ENCODE peak calls at places on chromosomes 13 and 19, in four cellular contexts. F is K562, H is HCT116, R is HepG2. C is an unnamed sample.

GRCh38 chr19:35266904-35267817 is 1.6 kb upstream of the USF2 start:
- DNase-seq in R (no peak), F (peak), H (no peak), C (no peak)

GRCh38 chr19:53962887-53963435 is at the start of gene CACNG8:
- DNase-seq in R (no peak), H (no peak), F (peak), C (no peak)

GRCh38 chr13:67493835-67494234 is 263.7 kb upstream of the PCDH9 start:
- DNase-seq in F (peak), R (no peak), H (no peak), C (no peak)

GRCh38 chr13:98181106-98181815 is 4.2 kb upstream of the RNF113B start:
- DNase-seq in F (no peak), H (no peak), R (no peak), C (no peak)

GRCh38 chr19:20351244-20351643 is 184.2 kb downstream of the ZNF486 start:
- DNase-seq in F (no peak), R (no peak), H (no peak), C (no peak)

GRCh38 chr13:90717451-90717936 is 630.0 kb upstream of the MIR17HG start:
- DNase-seq in H (peak), R (no peak), F (no peak), C (no peak)

GRCh38 chr19:41421973-41422372 is 5.2 kb downstream of the B3GNT8 start:
- DNase-seq in R (no peak), F (no peak), H (no peak), C (no peak)

GRCh38 chr13:33606692-33607091 is 211.3 kb upstream of the RFC3 start:
- DNase-seq in H (no peak), R (no peak), F (no peak), C (no peak)

GRCh38 chr13:35818577-35819165 is 312.5 kb downstream of the DCLK1 start:
- DNase-seq in H (peak), R (peak), F (peak), C (peak)

GRCh38 chr13:104436555-104436954 is 1370.3 kb upstream of the SLC10A2 start:
- DNase-seq in R (no peak), H (no peak), F (no peak), C (no peak)

GRCh38 chr13:47146991-47147783 is 250.3 kb upstream of the HTR2A start:
- DNase-seq in R (no peak), F (no peak), H (no peak), C (no peak)

GRCh38 chr13:44906758-44907157 is 82.5 kb downstream of the NUFIP1 start:
- DNase-seq in H (no peak), R (no peak), F (no peak), C (no peak)

GRCh38 chr13:114049626-114050101 is 75.8 kb upstream of the C13orf46 start:
- DNase-seq in R (no peak), F (no peak), H (no peak), C (no peak)

GRCh38 chr13:113982296-113982661 is 8.4 kb upstream of the C13orf46 start:
- DNase-seq in H (no peak), F (no peak), R (no peak), C (no peak)

GRCh38 chr19:51525731-51526130 is 5.7 kb downstream of the SIGLEC6 start:
- DNase-seq in H (no peak), F (peak), R (no peak), C (no peak)

GRCh38 chr19:49473868-49474544 is at the start of gene FLT3LG:
- DNase-seq in H (no peak), F (peak), R (peak), C (no peak)

GRCh38 chr13:26946675-26947342 is 186.2 kb upstream of the GPR12 start:
- DNase-seq in R (peak), F (peak), H (peak), C (peak)

GRCh38 chr19:49125025-49125731 is 5.8 kb downstream of the PPFIA3 start:
- DNase-seq in H (no peak), R (peak), F (no peak), C (no peak)

GRCh38 chr19:39362682-39363657 is 20.7 kb downstream of the SAMD4B start:
- DNase-seq in F (no peak), H (no peak), R (no peak), C (no peak)

GRCh38 chr19:16435238-16435911 is 36.4 kb downstream of the EPS15L1 start:
- DNase-seq in R (no peak), F (peak), H (no peak), C (no peak)

GRCh38 chr13:37225414-37226047 is 120.1 kb upstream of the CSNK1A1L start:
- DNase-seq in R (no peak), H (no peak), F (no peak), C (no peak)

GRCh38 chr19:7832781-7833180 is 2.8 kb downstream of the EVI5L start:
- DNase-seq in F (no peak), R (no peak), H (no peak), C (no peak)

GRCh38 chr13:109734002-109734785 is 52.2 kb downstream of the IRS2 start:
- DNase-seq in R (no peak), H (no peak), F (no peak), C (no peak)

GRCh38 chr19:36605839-36606478 is 846 bp downstream of the ZNF382 start:
- DNase-seq in H (no peak), R (no peak), F (no peak), C (no peak)

GRCh38 chr19:48975947-48976847 is 11.1 kb downstream of the FTL start:
- DNase-seq in H (no peak), F (peak), R (no peak), C (no peak)

DNA sequence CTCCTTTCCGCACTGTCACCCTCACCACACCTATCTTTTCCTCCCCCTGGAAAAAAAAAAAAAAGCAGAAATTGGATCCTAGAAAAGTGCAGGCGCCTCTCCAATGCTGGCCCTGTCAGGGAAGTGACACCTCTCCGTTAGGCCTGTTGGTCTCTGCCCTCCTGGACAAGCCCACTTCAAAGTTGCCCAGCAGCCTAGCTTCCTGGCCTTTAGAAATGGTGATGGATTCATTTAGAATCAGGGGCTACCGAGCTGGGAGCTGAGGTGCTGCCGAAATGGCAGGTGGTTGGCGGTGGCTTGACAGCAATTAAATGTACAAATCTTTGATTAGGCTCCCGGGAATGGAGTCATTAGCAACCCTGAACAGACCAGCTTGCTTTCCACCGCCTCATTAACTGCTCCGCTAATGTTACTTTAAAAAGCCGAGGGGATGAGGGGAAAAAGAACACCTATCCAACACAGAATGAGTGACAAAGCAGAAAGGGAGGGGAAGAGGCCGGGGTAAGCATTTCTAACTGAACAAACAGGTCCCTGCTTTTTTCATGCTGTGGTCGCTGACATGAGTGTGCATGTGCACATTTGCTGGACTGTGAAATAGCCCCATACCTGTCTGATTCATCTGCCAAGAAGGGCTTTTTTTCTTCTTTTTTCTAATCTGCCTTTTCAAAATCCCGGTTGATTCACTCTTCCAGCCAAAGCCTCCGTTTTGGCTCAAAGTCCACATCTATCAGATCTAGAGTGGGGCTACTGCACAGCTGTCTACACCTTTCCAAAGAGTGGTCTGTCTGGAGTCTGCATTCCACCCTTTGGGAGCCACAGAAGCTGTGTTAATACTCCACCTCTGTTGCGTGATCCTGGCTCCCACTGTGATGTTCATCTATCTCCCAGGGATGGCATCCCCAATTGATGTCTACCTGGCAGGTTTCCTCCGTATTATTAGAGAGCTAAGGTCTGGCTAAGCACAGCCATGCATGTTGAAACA is 431.9 kb downstream of the COG6 start:
- DNase-seq in F (no peak), H (no peak), R (peak), C (no peak)
- TF ChIP-seq TCF7L2 in F (no peak), H (no peak), R (no peak), C (no peak)

GRCh38 chr13:70448820-70449219 is 340.6 kb upstream of the KLHL1 start:
- DNase-seq in H (no peak), R (no peak), F (no peak), C (no peak)
- TF ChIP-seq REST in H (no peak), R (no peak), F (no peak), C (no peak)

DNA sequence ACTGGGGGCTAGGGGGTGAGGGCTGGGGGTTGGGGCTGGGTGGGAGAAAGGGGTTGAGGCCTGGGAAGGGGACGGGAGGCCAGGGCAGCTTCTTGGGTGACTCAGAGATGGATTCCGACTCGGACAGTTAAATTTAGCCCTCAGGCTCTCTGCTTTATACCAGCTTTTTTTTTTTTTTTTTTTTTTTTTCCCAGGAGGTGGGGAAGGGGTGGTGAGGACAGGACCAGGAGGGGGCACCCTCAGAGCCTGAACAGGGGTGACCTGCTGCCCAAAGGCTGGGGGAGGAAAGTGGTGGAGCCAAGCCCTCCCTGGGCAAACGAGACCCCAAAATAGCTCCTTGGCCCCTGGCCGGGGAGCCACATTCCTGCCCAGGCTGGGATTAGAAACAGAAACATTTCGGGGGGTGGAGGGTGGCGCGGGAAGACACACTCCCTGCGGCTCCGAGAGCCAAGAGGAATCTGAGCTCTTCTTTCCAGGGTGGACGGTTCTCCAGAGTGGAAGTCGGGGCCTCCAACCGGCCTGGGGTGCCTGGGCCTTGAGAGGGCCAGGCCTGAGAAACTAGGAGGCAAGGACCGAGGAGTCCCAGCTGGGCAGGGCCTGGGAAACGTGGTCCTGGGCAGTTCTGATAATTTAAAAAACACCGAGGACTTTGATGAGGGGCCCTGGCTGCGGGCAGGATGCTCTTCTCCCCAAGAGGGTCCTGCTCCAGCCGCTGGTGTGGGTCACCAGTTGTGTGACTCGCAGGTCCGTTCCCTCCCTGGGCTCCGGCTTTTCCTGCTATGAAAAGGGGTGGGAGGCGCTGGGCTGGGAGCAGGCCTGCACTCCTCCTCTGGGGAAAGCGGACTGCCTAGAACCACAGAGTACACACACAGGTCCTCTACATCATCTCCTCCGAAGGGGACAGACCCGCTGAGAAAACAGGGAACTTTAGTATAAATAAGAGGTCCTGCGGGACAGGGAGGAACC is 813 bp upstream of the DMPK start:
- DNase-seq in R (no peak), F (no peak), H (no peak), C (no peak)
- TF ChIP-seq TCF7L2 in R (no peak), F (no peak), H (no peak), C (no peak)

GRCh38 chr19:5977222-5977784 is 637 bp downstream of the RANBP3 start:
- DNase-seq in F (peak), H (no peak), R (no peak), C (no peak)

GRCh38 chr19:5978606-5979552 is 939 bp upstream of the RANBP3 start:
- DNase-seq in R (no peak), H (no peak), F (peak), C (no peak)

GRCh38 chr19:5976768-5977167 is 1.2 kb downstream of the RANBP3 start:
- DNase-seq in H (no peak), F (no peak), R (no peak), C (no peak)

GRCh38 chr19:5975388-5975728 is 2.6 kb downstream of the RANBP3 start:
- DNase-seq in H (no peak), F (no peak), R (no peak), C (no peak)

DNA sequence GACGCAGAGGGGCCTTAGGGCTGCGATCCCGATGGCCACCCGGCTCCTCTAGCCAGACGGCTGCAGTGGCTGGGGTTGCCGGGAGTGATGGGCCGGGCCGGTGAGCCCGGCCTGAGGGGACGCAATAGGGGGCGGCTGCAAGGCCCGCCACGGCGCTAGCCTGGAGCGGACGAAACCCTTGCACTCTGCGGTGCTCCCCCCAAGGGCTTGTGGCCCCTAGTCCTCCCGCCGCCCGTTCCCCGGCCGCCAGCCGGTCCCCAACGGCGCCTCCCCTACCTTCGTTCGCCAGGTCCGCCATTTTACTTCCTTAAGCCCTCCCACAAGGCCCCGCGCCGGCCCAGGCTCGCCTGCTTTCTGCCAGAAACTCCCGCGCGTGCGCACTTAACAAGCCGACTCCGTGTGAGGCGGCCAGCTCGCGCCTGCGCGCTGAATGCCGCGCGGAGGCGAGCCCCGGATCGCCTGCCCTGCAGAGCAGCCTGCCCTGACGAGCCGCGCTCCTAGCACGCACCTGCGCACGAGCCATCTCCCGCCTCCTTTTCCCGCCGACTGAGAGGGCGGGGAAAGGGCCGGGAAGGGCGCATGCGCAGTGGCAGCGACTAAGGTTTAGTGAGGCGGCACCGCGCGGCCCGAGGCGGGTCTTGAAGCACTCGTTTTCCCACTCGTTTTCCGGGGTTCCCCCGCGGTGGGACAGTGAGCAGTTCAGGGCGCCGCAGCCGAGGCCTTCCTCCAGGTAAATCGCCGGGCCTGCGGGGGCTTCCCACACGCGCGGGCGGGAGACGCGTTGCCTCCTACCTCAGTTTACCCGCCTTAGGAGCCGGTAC is at the start of gene RANBP3:
- DNase-seq in H (peak), F (peak), R (peak), C (peak)
- TF ChIP-seq REST in H (no peak), F (no peak), R (no peak), C (no peak)

GRCh38 chr13:107006646-107007045 is 438.7 kb upstream of the ARGLU1 start:
- DNase-seq in H (no peak), F (no peak), R (no peak), C (no peak)

GRCh38 chr13:107005577-107005976 is 437.6 kb upstream of the ARGLU1 start:
- DNase-seq in R (no peak), F (no peak), H (no peak), C (no peak)

GRCh38 chr13:106998664-106999063 is 430.7 kb upstream of the ARGLU1 start:
- DNase-seq in F (no peak), R (no peak), H (no peak), C (no peak)

GRCh38 chr13:107003911-107004310 is 436.0 kb upstream of the ARGLU1 start:
- DNase-seq in H (no peak), F (no peak), R (no peak), C (no peak)
- TF ChIP-seq TCF7L2 in H (no peak), F (no peak), R (no peak), C (no peak)

DNA sequence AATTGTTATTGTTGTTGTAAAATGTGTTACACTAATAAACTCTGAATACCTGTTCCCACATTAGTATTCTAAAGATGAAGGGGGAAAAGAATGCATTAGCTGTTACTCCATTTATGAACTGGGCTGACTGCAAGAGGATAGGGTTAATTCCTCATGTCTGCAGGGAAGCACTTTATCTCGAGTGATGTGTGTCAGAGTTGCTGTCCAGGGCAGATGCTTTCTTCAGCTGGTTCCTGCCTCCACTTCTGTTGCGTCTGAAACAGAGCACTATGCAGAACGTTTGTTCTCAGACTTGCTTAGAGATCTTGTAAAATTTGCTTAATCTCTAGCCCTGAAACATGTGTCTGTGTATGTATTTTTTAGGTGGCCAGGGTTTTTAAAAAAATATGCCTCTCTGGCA is 318.8 kb downstream of the SPRY2 start:
- DNase-seq in R (no peak), H (no peak), F (no peak), C (no peak)
- TF ChIP-seq REST in R (no peak), H (no peak), F (no peak), C (no peak)

DNA sequence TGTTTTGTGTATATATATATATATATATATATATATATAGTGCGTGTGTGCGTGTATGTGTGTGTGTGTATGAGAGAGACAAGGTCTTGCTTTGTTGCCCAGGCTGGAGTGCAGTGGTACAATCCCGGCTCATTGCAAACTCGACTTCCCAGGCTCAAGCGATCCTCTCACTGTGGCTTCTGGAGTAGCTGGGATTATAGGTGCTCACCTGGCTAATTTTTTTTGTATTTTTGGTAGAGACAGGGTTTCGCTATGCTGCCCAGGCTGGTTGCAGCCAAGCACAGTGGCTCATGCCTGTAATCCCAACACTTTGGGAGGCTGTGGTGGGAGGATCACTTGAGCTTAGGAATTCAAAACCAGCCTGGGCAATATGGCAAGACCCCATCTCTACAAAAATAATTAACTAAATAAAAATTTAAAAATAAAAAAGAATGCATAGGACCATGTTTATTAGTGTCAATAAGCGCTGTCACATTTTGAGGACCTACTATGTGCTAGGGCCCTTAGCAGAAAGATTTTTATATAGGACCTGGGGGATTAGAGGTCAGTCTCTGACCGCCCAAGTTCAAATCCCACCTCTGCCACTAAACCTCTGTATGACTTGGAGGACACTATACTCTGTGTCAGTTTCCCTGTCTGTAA is 1.8 kb downstream of the PVR start:
- DNase-seq in H (no peak), F (no peak), R (no peak), C (no peak)
- TF ChIP-seq TCF7L2 in H (no peak), F (no peak), R (no peak), C (no peak)

DNA sequence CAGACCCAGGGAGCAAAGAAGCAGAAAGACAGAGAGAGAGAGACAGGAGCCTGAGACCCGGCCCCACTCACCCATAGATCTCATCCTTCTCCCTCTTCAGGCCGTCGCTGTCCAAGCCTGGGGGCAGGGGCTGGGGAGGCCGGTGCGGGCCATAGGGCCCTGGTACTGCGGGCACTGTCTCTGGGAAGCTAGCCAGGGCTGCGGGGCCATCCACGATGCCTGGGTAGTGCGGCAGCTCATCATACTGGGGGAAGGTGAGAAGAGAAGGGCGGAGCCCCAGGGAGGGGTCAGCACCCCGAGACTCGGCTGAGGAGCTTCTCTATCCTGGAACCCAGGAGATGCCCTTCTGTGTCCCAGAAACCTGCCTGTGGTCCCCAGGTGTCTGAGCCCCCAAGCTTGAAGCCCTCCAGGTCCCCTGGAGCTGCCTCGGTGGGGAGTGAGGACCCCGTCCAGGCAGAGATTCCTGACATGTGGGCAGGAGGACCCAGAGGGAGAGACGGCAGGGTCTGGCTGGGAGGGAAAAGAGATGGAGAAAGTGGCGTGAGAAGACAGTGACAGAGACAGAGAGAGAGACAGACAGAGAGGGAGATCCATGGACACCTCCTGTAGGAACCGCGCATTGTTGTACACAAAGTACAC is 2.1 kb downstream of the MEIS3 start:
- DNase-seq in F (no peak), R (no peak), H (no peak), C (no peak)
- TF ChIP-seq REST in F (no peak), R (no peak), H (no peak), C (no peak)

GRCh38 chr19:32599258-32599657 is 18.3 kb downstream of the PDCD5 start:
- DNase-seq in H (no peak), F (no peak), R (no peak), C (no peak)
- TF ChIP-seq TCF7L2 in H (no peak), F (no peak), R (no peak), C (no peak)

GRCh38 chr13:100338265-100338664 is 249.4 kb downstream of the PCCA start:
- DNase-seq in F (no peak), R (no peak), H (no peak), C (no peak)
- TF ChIP-seq REST in F (no peak), R (no peak), H (no peak), C (no peak)

C was measured in Panc1.